ENCODE peak calls at places on chromosomes 16 and 17, in four cellular contexts. X is HEK293T, O is HepG2, I is K562. S is an unnamed sample.

GRCh38 chr16:31714899-31715504 is 158.6 kb upstream of the ZNF267 start:
- DNase-seq in O (no peak), I (no peak), X (no peak), S (no peak)

GRCh38 chr16:85820604-85821372 is 21.3 kb downstream of the COX4I1 start:
- DNase-seq in I (no peak), O (no peak), X (no peak), S (no peak)

GRCh38 chr17:38922538-38923291 is 2.7 kb upstream of the LASP1NB start:
- DNase-seq in X (no peak), I (peak; percentile 36), O (no peak), S (peak; percentile 52)

GRCh38 chr17:2867441-2868424 is 71.5 kb downstream of the RAP1GAP2 start:
- DNase-seq in O (peak; percentile 87), I (no peak), X (no peak), S (no peak)

GRCh38 chr17:50817142-50817751 is 18.1 kb upstream of the WFIKKN2 start:
- DNase-seq in O (no peak), I (peak; percentile 71), X (peak; percentile 79), S (peak; percentile 84)

GRCh38 chr17:50018909-50019308 is 23.9 kb upstream of the DLX3 start:
- DNase-seq in X (no peak), I (no peak), O (no peak), S (no peak)

GRCh38 chr17:47257651-47258339 is 4.2 kb downstream of the ITGB3 start:
- DNase-seq in O (no peak), X (no peak), I (peak; percentile 67), S (no peak)

GRCh38 chr17:50257574-50258224 is 16.6 kb upstream of the TMEM92 start:
- DNase-seq in O (no peak), I (no peak), X (peak; percentile 6), S (peak; percentile 41)

GRCh38 chr16:15404792-15405191 is 9.2 kb downstream of the MPV17L start:
- DNase-seq in O (no peak), X (no peak), I (no peak), S (no peak)

GRCh38 chr16:15399317-15399716 is 3.8 kb downstream of the MPV17L start:
- DNase-seq in X (no peak), O (no peak), I (no peak), S (no peak)

GRCh38 chr16:15398618-15399316 is 3.2 kb downstream of the MPV17L start:
- DNase-seq in O (peak; percentile 95), X (no peak), I (no peak), S (no peak)

GRCh38 chr16:15403392-15403995 is 7.9 kb downstream of the MPV17L start:
- DNase-seq in I (no peak), X (no peak), O (no peak), S (no peak)

DNA sequence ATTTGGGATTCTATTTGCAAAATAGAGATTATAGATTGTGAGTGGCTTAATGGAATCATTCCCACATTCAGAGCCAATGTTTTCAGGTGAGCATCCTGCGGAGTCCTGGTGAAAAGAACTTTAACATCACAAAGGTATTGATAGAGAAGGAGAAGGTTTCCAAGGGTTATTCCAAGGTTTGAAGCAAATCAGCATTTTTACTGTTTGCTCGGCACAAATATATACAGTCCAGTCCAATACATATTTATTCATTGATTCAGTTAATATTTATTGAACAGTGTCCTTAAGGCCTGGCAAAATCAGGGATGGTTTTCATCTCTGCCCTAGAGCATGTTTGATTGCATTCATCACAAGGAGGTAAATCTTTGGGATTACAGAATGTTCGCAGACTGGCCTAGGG is 6.4 kb downstream of the MPV17L start:
- DNase-seq in X (no peak), I (no peak), O (no peak), S (no peak)
- TF ChIP-seq FOXM1 in X (no peak), I (no peak), O (no peak), S (no peak)

GRCh38 chr16:22315979-22316378 is 18.8 kb downstream of the POLR3E start:
- DNase-seq in O (no peak), X (no peak), I (no peak), S (no peak)

GRCh38 chr16:22314661-22315626 is 17.7 kb downstream of the POLR3E start:
- DNase-seq in I (no peak), O (no peak), X (no peak), S (no peak)

GRCh38 chr16:22311520-22311919 is 14.3 kb downstream of the POLR3E start:
- DNase-seq in O (no peak), X (no peak), I (no peak), S (no peak)

GRCh38 chr16:22313876-22314470 is 16.8 kb downstream of the POLR3E start:
- DNase-seq in O (no peak), I (no peak), X (no peak), S (no peak)

DNA sequence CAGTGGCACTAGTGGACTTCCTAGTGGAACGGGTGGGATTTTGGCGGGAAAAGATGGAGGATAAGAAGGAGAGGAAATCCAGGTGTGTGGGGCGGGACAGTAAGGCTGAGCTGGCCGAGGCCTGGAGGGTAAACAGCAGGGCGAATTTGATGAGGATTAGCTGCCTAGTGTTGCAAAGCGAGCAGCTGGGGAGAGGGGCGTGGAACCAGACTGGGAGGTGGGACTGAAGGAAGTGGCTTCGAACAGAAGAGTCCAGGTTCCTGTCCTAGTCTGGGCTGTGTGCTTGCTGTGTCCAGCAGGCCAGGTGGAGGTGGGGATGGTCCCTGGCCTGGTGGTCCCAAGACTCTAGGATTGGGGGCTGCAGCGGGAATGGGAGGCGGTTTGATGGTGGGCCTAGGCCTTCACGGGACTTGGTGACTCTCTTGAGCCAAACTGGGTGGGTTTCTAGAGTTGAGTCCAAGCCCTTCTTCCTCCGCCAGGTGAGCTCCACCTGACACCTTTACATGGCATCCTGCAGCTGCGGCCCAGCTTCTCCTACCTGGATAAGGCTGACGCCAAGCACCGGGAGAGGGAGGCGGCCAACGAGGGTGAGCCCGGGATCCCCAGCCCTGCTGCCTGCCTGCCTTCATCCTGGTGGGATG is 16.1 kb downstream of the POLR3E start:
- DNase-seq in I (no peak), O (no peak), X (no peak), S (no peak)
- TF ChIP-seq FOXM1 in I (no peak), O (no peak), X (no peak), S (no peak)

GRCh38 chr16:74760007-74760767 is 14.4 kb downstream of the FA2H start:
- DNase-seq in I (no peak), O (no peak), X (no peak), S (no peak)
- TF ChIP-seq FOXM1 in I (no peak), O (no peak), X (no peak), S (no peak)

DNA sequence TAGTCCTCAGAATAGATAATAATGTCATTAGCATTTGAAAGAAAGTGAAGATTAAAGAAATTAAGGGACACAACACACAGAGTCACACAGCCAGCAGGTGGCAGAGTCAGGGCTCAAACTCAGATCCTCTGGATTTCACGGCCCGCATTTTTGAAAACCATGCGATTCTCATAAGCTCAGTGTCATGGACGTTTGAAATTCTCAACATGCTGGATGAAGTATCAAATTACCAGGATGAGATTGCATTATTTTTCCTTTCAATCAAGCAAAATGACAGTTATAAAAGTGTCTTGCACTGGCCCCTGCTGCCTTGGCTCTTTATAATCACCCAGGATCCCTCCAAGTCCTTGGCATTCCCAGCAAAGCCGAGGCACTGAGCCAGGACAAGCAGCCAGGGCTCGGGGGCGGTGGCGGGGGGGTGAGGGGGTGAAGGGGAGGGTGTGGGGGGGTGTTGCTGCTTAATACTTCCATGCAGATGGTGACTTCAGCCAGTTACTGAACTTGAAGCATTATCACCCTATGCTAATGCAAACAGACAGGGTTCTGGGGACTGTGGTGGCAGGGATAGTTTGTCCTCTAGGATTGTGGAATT is 6.6 kb upstream of the BMERB1 start:
- DNase-seq in O (peak; percentile 69), I (peak; percentile 76), X (peak; percentile 48), S (peak; percentile 75)
- TF ChIP-seq FOXM1 in O (no peak), I (no peak), X (no peak), S (no peak)

GRCh38 chr17:8148560-8148959 is 3.6 kb downstream of the PER1 start:
- DNase-seq in X (no peak), O (no peak), I (no peak), S (no peak)
- TF ChIP-seq FOXM1 in X (no peak), O (no peak), I (no peak), S (no peak)

GRCh38 chr16:88290850-88291830 is 91.6 kb upstream of the ZNF469 start:
- DNase-seq in O (no peak), X (no peak), I (no peak), S (peak; percentile 10)
- TF ChIP-seq FOXM1 in O (no peak), X (no peak), I (no peak), S (no peak)